ENCODE peak calls at places on chromosomes 6 and 20, in seven cellular contexts. V is HCEC 1CT, U is OCI-LY7, P is right cardiac atrium, X is HEK293T, A is hippocampal formation, T is Right ventricle myocardium superior. D is an unnamed sample.

GRCh38 chr20:34704177-34705007 is at the start of gene TP53INP2:
- DNase-seq in T (peak; percentile 97), X (peak; percentile 85), P (peak; percentile 97), A (peak; percentile 85), V (peak; percentile 91), U (peak; percentile 88), D (peak; percentile 97)

GRCh38 chr6:39922821-39923220 is 11.4 kb downstream of the MOCS1 start:
- DNase-seq in V (no peak), U (no peak), P (no peak), X (no peak), A (no peak), T (no peak), D (no peak)

GRCh38 chr20:53827996-53828672 is 234.5 kb upstream of the ZNF217 start:
- DNase-seq in A (no peak), P (no peak), T (no peak), X (no peak), V (peak; percentile 98), U (no peak), D (no peak)

GRCh38 chr6:169172435-169172834 is 81.2 kb downstream of the THBS2 start:
- DNase-seq in A (no peak), P (peak; percentile 73), X (no peak), U (no peak), V (peak; percentile 65), T (peak; percentile 69), D (no peak)

GRCh38 chr6:31794866-31795615 is 511 bp downstream of the VARS1 start:
- DNase-seq in A (no peak), P (no peak), U (no peak), X (peak; percentile 64), T (no peak), V (no peak), D (no peak)

GRCh38 chr6:110216140-110216539 is 35.9 kb downstream of the CDC40 start:
- DNase-seq in U (no peak), X (no peak), A (no peak), V (no peak), T (no peak), P (no peak), D (no peak)

GRCh38 chr20:35318502-35319157 is 26.4 kb upstream of the FAM83C start:
- DNase-seq in U (no peak), T (no peak), P (no peak), A (no peak), X (no peak), V (peak; percentile 85), D (no peak)

GRCh38 chr6:135250234-135250633 is 69.1 kb downstream of the MYB start:
- DNase-seq in X (no peak), A (no peak), V (no peak), T (no peak), P (no peak), U (no peak), D (no peak)

GRCh38 chr6:431986-432385 is 40.4 kb downstream of the IRF4 start:
- DNase-seq in T (no peak), U (no peak), X (no peak), V (no peak), A (no peak), P (no peak), D (no peak)

GRCh38 chr6:16669227-16669626 is 92.0 kb downstream of the ATXN1 start:
- DNase-seq in V (peak; percentile 71), A (no peak), X (no peak), U (no peak), T (no peak), P (no peak), D (no peak)

GRCh38 chr6:6659600-6660327 is 71.2 kb downstream of the LY86 start:
- DNase-seq in V (no peak), A (no peak), P (peak; percentile 45), X (no peak), U (peak; percentile 66), T (no peak), D (peak; percentile 21)

GRCh38 chr6:6941201-6941600 is 166.6 kb upstream of the RREB1 start:
- DNase-seq in T (no peak), X (no peak), P (no peak), V (no peak), A (no peak), U (no peak), D (no peak)

GRCh38 chr6:32169211-32169610 is 4.8 kb downstream of the EGFL8 start:
- DNase-seq in V (no peak), X (no peak), T (no peak), P (peak; percentile 60), A (no peak), U (no peak), D (no peak)

GRCh38 chr20:1319051-1319450 is 9.9 kb downstream of the SDCBP2 start:
- DNase-seq in P (no peak), A (no peak), V (peak; percentile 35), T (no peak), X (no peak), U (no peak), D (no peak)

GRCh38 chr6:114364295-114364694 is 21.5 kb upstream of the HS3ST5 start:
- DNase-seq in T (no peak), A (no peak), P (no peak), X (no peak), U (no peak), V (no peak), D (no peak)

GRCh38 chr6:45586216-45587171 is 208.8 kb upstream of the SUPT3H start:
- DNase-seq in P (no peak), T (no peak), U (peak; percentile 9), X (no peak), V (no peak), A (no peak), D (no peak)

GRCh38 chr6:32073613-32074012 is 35.4 kb downstream of the CYP21A2 start:
- DNase-seq in T (peak; percentile 44), X (no peak), V (no peak), P (peak; percentile 50), A (no peak), U (no peak), D (no peak)

GRCh38 chr20:41169791-41170351 is 32.5 kb downstream of the PLCG1 start:
- DNase-seq in U (no peak), T (no peak), X (no peak), P (no peak), A (no peak), V (peak; percentile 63), D (no peak)

GRCh38 chr6:156686429-156686939 is 90.7 kb upstream of the ARID1B start:
- DNase-seq in X (peak; percentile 68), P (no peak), A (peak; percentile 86), V (peak; percentile 69), T (peak; percentile 48), U (peak; percentile 74), D (peak; percentile 69)

GRCh38 chr20:62350098-62350628 is 16.9 kb downstream of the LAMA5 start:
- DNase-seq in X (no peak), U (no peak), T (peak; percentile 38), P (peak; percentile 63), V (no peak), A (no peak), D (no peak)

GRCh38 chr6:28001351-28001750 is 44.3 kb downstream of the OR2B6 start:
- DNase-seq in U (no peak), V (no peak), X (no peak), T (no peak), A (no peak), P (no peak), D (no peak)

GRCh38 chr6:90468080-90468479 is 118.8 kb downstream of the MAP3K7 start:
- DNase-seq in T (no peak), A (no peak), P (no peak), V (peak; percentile 49), X (no peak), U (no peak), D (no peak)

GRCh38 chr6:56062856-56063255 is 184.5 kb downstream of the COL21A1 start:
- DNase-seq in V (no peak), P (no peak), A (no peak), X (no peak), U (no peak), T (no peak), D (no peak)